ENCODE peak calls at places on chromosomes 1 and 21, in five cellular contexts. K is testis, Y is pancreas, Z is tibial nerve, O is PC-3. N is an unnamed sample.
A peak's percentile ranks its signal among the peaks of the same experiment; 100 is the strongest.

GRCh38 chr1:1777950-1778826 is at the start of gene NADK:
- DNase-seq in K (peak; percentile 64), Y (peak; percentile 77), Z (no peak), O (peak; percentile 90), N (no peak)

GRCh38 chr21:25691931-25692330 is 42.8 kb downstream of the ATP5PF start:
- DNase-seq in K (no peak), Y (no peak), Z (no peak), O (no peak), N (no peak)

GRCh38 chr1:204888294-204888693 is 17.6 kb downstream of the NFASC start:
- DNase-seq in K (no peak), Y (no peak), Z (no peak), O (no peak), N (no peak)

GRCh38 chr1:11184973-11185372 is 4.2 kb upstream of the ANGPTL7 start:
- DNase-seq in K (no peak), Y (no peak), Z (no peak), O (no peak), N (no peak)

GRCh38 chr1:7374761-7375160 is 396.3 kb upstream of the VAMP3 start:
- DNase-seq in K (peak; percentile 0), Y (no peak), Z (no peak), O (no peak), N (peak; percentile 22)

GRCh38 chr1:94953741-94954140 is 26.8 kb upstream of the CNN3 start:
- DNase-seq in K (no peak), Y (no peak), Z (no peak), O (no peak), N (no peak)

GRCh38 chr1:44792736-44793502 is 4.9 kb upstream of the BEST4 start:
- DNase-seq in K (peak; percentile 58), Y (peak; percentile 13), Z (no peak), O (no peak), N (no peak)

GRCh38 chr1:159962176-159962575 is 8.1 kb upstream of the SLAMF9 start:
- DNase-seq in K (no peak), Y (no peak), Z (no peak), O (no peak), N (no peak)

GRCh38 chr1:9233241-9233941 is 1.2 kb upstream of the H6PD start:
- DNase-seq in K (peak; percentile 73), Y (peak; percentile 80), Z (peak; percentile 78), O (no peak), N (no peak)

DNA sequence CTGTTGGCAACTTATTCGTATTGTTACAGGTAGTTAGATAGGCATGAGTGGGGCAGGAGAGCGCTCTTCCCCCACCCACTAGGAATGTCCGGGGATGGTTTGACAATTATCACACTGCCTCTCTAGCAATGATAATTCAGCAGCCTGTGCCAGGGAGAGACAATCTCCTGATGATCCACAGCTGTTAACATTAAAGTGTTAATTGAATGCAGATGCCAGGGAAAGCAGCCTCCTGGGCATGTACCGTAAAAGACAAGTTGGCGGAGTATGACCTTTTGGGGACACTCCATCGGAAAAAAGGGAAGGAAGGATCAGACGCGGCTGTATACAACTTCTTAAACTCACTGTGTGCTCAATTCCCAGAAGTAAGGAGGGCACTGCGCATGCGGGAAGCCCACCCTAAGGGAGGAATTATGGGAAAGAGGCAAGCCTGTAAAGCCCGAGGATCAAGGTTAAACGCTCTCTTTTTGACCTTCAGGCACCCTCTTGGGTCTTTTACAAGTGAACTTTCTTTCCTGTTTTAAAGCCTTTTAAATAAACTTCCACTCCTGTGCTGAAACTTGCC is 62.6 kb downstream of the MAP3K7CL start:
- DNase-seq in K (peak; percentile 54), Y (no peak), Z (no peak), O (no peak), N (no peak)
- H3K27ac ChIP-seq in K (no peak overlapping the region), Y (no peak overlapping the region), Z (no peak overlapping the region), O (no peak overlapping the region), N (no peak overlapping the region)

DNA sequence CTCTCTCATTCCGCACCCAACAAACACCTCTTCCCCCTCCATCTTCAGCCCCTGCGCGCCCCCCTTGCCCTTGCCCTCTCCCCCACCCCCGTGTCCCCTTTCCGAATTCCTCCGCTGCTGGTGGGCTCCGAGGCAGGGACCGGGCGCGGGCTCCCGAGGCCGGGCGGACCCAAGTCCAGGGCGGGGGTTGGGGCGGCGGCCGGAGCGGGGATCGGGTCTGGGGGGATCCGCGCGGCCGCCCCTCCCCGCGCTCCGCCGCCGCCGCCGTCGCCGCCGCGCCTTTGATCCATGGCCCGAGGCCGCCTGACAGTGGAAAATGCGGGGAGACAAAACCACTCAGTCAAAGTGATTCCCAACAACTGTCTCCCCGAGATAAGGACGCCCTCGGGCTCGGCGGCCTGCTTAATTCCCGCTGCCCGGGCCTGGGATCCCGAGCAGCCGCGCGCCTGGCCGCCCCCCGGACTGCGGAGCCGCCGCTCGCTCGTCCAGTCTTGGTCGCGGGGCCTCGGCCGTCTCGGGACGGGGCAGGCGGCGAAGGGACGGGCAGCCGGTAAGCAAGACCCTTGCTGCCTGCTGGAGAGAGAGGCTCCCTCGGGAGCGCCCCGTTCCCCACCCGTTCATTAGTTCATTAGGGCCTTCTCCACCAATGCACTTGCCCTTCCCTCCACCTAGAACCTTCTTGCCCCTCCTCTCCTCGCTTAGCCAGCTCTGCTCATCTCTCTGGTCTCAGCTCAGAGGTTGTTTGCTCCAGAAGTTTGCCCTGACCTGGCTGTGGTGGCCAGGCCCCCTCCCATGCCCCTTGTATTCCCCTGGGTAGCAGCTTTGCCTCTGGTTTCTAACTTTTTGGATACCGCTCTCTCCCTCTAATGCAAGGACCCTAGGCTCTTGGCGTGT is 86.4 kb downstream of the PAX7 start:
- DNase-seq in K (no peak), Y (no peak), Z (no peak), O (no peak), N (no peak)
- H3K9me3 ChIP-seq in K (no peaks in the 10 kb centered on the region), Y (no peaks in the 10 kb centered on the region), Z (no peaks in the 10 kb centered on the region), O (no peaks in the 10 kb centered on the region), N (no peaks in the 10 kb centered on the region)

GRCh38 chr1:41683681-41684500 is 199.4 kb upstream of the EDN2 start:
- DNase-seq in K (no peak), Y (no peak), Z (no peak), O (peak; percentile 69), N (no peak)
- H3K27ac ChIP-seq in K (no peak overlapping the region), Y (no peak overlapping the region), Z (no peak overlapping the region), O (peak overlapping the region; percentile 14), N (peak overlapping the region; percentile 36)

GRCh38 chr1:243293941-243294722 is 38.3 kb downstream of the SDCCAG8 start:
- DNase-seq in K (no peak), Y (no peak), Z (no peak), O (no peak), N (no peak)

GRCh38 chr1:243301059-243301458 is 45.2 kb downstream of the SDCCAG8 start:
- DNase-seq in K (no peak), Y (no peak), Z (no peak), O (no peak), N (no peak)

GRCh38 chr1:243294723-243295121 is 38.9 kb downstream of the SDCCAG8 start:
- DNase-seq in K (no peak), Y (no peak), Z (no peak), O (peak; percentile 55), N (no peak)

GRCh38 chr1:243299069-243299468 is 43.2 kb downstream of the SDCCAG8 start:
- DNase-seq in K (no peak), Y (no peak), Z (no peak), O (no peak), N (no peak)
- H3K9me3 ChIP-seq in K (no peaks in the 10 kb centered on the region), Y (no peaks in the 10 kb centered on the region), Z (peaks cover 11% of the 10 kb centered on the region), O (peaks cover 8% of the 10 kb centered on the region), N (no peaks in the 10 kb centered on the region)

DNA sequence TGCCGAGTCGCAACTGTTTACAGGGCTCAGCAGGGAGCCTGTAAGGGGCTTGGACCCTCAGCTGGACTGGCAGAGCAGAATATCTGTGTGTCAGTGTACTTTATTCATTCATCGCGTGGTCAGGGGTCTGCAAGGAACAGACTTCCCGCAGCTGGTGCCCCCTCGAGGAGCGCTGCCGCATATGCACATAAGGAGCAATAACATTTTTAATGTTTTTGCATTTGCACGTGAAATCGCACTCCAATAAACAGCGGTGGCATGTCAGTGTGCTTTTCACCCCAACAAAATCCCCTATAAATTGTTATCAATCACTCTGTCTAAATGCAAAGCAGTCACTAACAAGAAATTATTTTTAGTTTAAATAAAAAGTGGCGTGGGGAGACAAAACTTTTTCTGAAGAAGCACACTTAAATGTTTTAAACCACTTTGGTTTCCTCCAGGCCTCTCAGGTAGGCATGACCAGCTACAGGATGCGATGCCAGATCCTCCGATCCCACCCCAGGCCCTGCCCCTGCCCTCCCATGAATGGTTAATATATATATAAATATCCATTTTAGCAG is 3.5 kb downstream of the FMO1 start:
- DNase-seq in K (peak; percentile 45), Y (peak; percentile 21), Z (no peak), O (peak; percentile 53), N (no peak)
- H3K27ac ChIP-seq in K (no peak overlapping the region), Y (no peak overlapping the region), Z (peak overlapping the region; percentile 52), O (no peak overlapping the region), N (no peak overlapping the region)

DNA sequence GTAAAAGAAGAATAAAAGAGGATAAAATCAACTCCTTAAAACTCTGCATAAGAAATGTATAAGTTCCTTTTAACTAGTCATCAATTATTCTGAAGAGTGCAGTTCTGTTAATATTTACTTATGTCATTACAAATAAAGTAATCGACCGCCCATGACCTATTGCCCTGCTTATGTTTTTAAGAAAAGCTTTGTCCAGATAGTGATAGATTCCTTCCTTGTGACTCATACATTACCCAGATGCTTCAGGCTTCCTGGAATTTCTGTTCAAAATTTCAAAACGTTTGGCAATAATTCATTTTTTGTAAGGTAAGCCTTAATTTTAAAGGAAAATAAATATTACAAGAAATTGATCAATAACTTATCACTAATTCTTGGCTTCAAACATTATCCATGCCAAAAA is 918.2 kb upstream of the ADGRL2 start:
- DNase-seq in K (no peak), Y (no peak), Z (no peak), O (peak; percentile 74), N (no peak)
- H3K9me3 ChIP-seq in K (no peaks in the 10 kb centered on the region), Y (no peaks in the 10 kb centered on the region), Z (no peaks in the 10 kb centered on the region), O (no peaks in the 10 kb centered on the region), N (no peaks in the 10 kb centered on the region)

GRCh38 chr1:217469983-217470382 is 160.9 kb downstream of the GPATCH2 start:
- DNase-seq in K (no peak), Y (no peak), Z (no peak), O (no peak), N (no peak)
- H3K27ac ChIP-seq in K (no peak overlapping the region), Y (no peak overlapping the region), Z (no peak overlapping the region), O (no peak overlapping the region), N (no peak overlapping the region)